ENCODE peak calls at places on chromosomes 5 and 9, in nine cellular contexts. J, G, P, E, C, K, Y, Z and D are unnamed samples.

GRCh38 chr9:16361939-16362338 is 508.5 kb downstream of the BNC2 start:
- DNase-seq in P (no peak), C (no peak), Y (no peak), G (no peak), K (no peak), Z (no peak), E (no peak), J (no peak), D (no peak)

GRCh38 chr5:158174918-158175663 is 316.1 kb upstream of the CLINT1 start:
- DNase-seq in E (peak), J (peak), Z (peak), K (peak), P (peak), Y (peak), C (peak), G (no peak), D (peak)

GRCh38 chr5:107705390-107706014 is 34.8 kb upstream of the EFNA5 start:
- DNase-seq in J (no peak), Y (no peak), G (no peak), P (no peak), C (no peak), Z (no peak), K (no peak), E (no peak), D (no peak)

GRCh38 chr5:123094227-123094918 is 5.3 kb downstream of the PRDM6 start:
- DNase-seq in C (no peak), Z (no peak), Y (no peak), K (no peak), G (no peak), E (no peak), P (no peak), J (no peak), D (no peak)

GRCh38 chr5:96080557-96080956 is 118.9 kb upstream of the ELL2 start:
- DNase-seq in G (no peak), J (no peak), P (no peak), C (no peak), Z (no peak), K (no peak), E (no peak), Y (no peak), D (no peak)

GRCh38 chr5:60856059-60856458 is 12.0 kb upstream of the ELOVL7 start:
- DNase-seq in P (no peak), Y (no peak), J (no peak), Z (no peak), E (no peak), K (no peak), G (no peak), C (no peak), D (no peak)

GRCh38 chr5:133581348-133581747 is 31.0 kb downstream of the FSTL4 start:
- DNase-seq in P (no peak), J (no peak), K (no peak), C (no peak), G (no peak), E (no peak), Y (no peak), Z (no peak), D (no peak)

GRCh38 chr5:105501315-105501714 is 1938.7 kb upstream of the NUDT12 start:
- DNase-seq in Z (no peak), K (no peak), P (no peak), E (no peak), C (no peak), Y (no peak), J (no peak), G (no peak), D (no peak)

GRCh38 chr9:37963936-37964739 is 60.2 kb upstream of the SLC25A51 start:
- DNase-seq in Z (no peak), E (no peak), K (peak), J (peak), G (peak), C (no peak), Y (no peak), P (no peak), D (peak)

GRCh38 chr5:821504-821903 is 29.3 kb downstream of the ZDHHC11 start:
- DNase-seq in K (no peak), P (no peak), C (no peak), J (no peak), E (no peak), Z (no peak), Y (no peak), G (no peak), D (no peak)

GRCh38 chr9:121620777-121621437 is 30.5 kb upstream of the DAB2IP start:
- DNase-seq in E (no peak), C (no peak), J (peak), K (no peak), Z (peak), G (no peak), Y (no peak), P (no peak), D (no peak)

GRCh38 chr5:174601937-174602336 is 122.4 kb upstream of the MSX2 start:
- DNase-seq in C (no peak), E (no peak), G (no peak), K (no peak), Y (no peak), P (no peak), Z (no peak), J (peak), D (no peak)

GRCh38 chr5:56066931-56067450 is 72.2 kb upstream of the IL6ST start:
- DNase-seq in C (no peak), E (no peak), Z (no peak), P (no peak), J (no peak), G (no peak), Y (no peak), K (no peak), D (no peak)

GRCh38 chr9:108551030-108551964 is 304.5 kb downstream of the ACTL7B start:
- DNase-seq in P (no peak), G (no peak), E (peak), Z (no peak), J (no peak), C (no peak), Y (no peak), K (no peak), D (peak)

GRCh38 chr9:34072410-34072809 is 23.7 kb upstream of the UBAP2 start:
- DNase-seq in G (peak), J (peak), K (no peak), E (no peak), P (no peak), C (no peak), Z (peak), Y (no peak), D (peak)

GRCh38 chr9:94079236-94079635 is 5.0 kb upstream of the PTPDC1 start:
- DNase-seq in P (no peak), Y (no peak), Z (no peak), K (no peak), E (no peak), J (no peak), G (no peak), C (no peak), D (no peak)

GRCh38 chr5:16265141-16265540 is 85.5 kb upstream of the MARCHF11 start:
- DNase-seq in E (no peak), Y (no peak), G (no peak), Z (no peak), C (no peak), K (no peak), J (no peak), P (no peak), D (no peak)

GRCh38 chr5:133534566-133534965 is 77.8 kb downstream of the FSTL4 start:
- DNase-seq in G (no peak), Z (no peak), Y (no peak), C (no peak), K (no peak), E (no peak), J (no peak), P (no peak), D (no peak)

GRCh38 chr5:141997358-141998006 is 15.3 kb downstream of the GNPDA1 start:
- DNase-seq in E (no peak), K (no peak), Z (no peak), J (no peak), P (no peak), Y (no peak), G (no peak), C (no peak), D (no peak)

GRCh38 chr9:14373319-14373632 is 59.3 kb upstream of the NFIB start:
- DNase-seq in J (no peak), G (no peak), C (no peak), K (no peak), P (no peak), Y (no peak), E (no peak), Z (no peak), D (no peak)

GRCh38 chr5:77623341-77623740 is 15.2 kb downstream of the OTP start:
- DNase-seq in J (no peak), K (no peak), P (no peak), C (no peak), Y (no peak), G (no peak), Z (no peak), E (no peak), D (no peak)

GRCh38 chr5:133384120-133384855 is 228.1 kb downstream of the FSTL4 start:
- DNase-seq in Z (no peak), P (no peak), J (no peak), C (no peak), G (no peak), E (no peak), Y (no peak), K (no peak), D (no peak)

GRCh38 chr5:128413356-128413755 is 124.7 kb downstream of the FBN2 start:
- DNase-seq in E (no peak), C (no peak), K (no peak), Y (no peak), G (no peak), Z (no peak), J (no peak), P (no peak), D (no peak)

GRCh38 chr9:133238272-133238850 is 29.3 kb upstream of the OBP2B start:
- DNase-seq in Z (peak), E (no peak), Y (peak), C (peak), J (no peak), G (no peak), K (no peak), P (no peak), D (no peak)

GRCh38 chr9:127520941-127521918 is 69.9 kb downstream of the LRSAM1 start:
- DNase-seq in Y (peak), C (no peak), G (no peak), J (no peak), P (no peak), E (no peak), Z (peak), K (no peak), D (no peak)